ENCODE peak calls at places on chromosomes 11 and 22, in ten cellular contexts. E is colonic mucosa, K is A673, U is hepatocyte, J is esophagus squamous epithelium, V is Caco-2, P is tibial artery, C is IMR-90, F is Peyer's patch, G is cardiac muscle cell. D is an unnamed sample.

GRCh38 chr11:8726395-8726794 is 43.8 kb downstream of the RPL27A start:
- DNase-seq in J (no peak), C (no peak), V (no peak), F (no peak), U (no peak), P (no peak), E (no peak), G (no peak), K (no peak), D (no peak)

GRCh38 chr11:45745065-45745811 is 59.7 kb upstream of the SLC35C1 start:
- DNase-seq in E (no peak), G (peak; percentile 46), K (peak; percentile 70), P (peak; percentile 92), F (no peak), V (no peak), U (no peak), C (no peak), J (no peak), D (no peak)

GRCh38 chr11:62921201-62921572 is at the start of gene CHRM1:
- DNase-seq in G (no peak), K (peak; percentile 48), V (no peak), U (no peak), C (no peak), F (no peak), P (no peak), E (peak; percentile 50), J (no peak), D (no peak)

GRCh38 chr11:72681226-72682153 is 7.3 kb upstream of the PDE2A start:
- DNase-seq in J (no peak), E (no peak), K (no peak), G (no peak), F (no peak), V (no peak), P (no peak), U (no peak), C (no peak), D (no peak)

GRCh38 chr22:43253839-43254238 is 66.9 kb upstream of the TTLL12 start:
- DNase-seq in F (no peak), P (no peak), U (no peak), V (no peak), E (no peak), J (no peak), C (no peak), G (no peak), K (no peak), D (no peak)

GRCh38 chr11:117985953-117986887 is at the start of gene IL10RA:
- DNase-seq in P (peak; percentile 87), J (peak; percentile 41), F (peak; percentile 95), C (peak; percentile 20), G (peak; percentile 85), U (peak; percentile 91), E (peak; percentile 90), V (peak; percentile 95), K (peak; percentile 59), D (peak; percentile 81)

GRCh38 chr11:90178751-90179150 is 44.1 kb downstream of the CHORDC1 start:
- DNase-seq in P (no peak), U (peak; percentile 19), K (no peak), E (no peak), F (no peak), J (no peak), C (no peak), V (peak; percentile 52), G (no peak), D (no peak)

GRCh38 chr22:29636751-29637150 is 33.3 kb downstream of the NF2 start:
- DNase-seq in V (no peak), G (no peak), J (no peak), K (no peak), E (no peak), U (no peak), P (no peak), C (no peak), F (no peak), D (no peak)

GRCh38 chr11:11786771-11787170 is 55.0 kb upstream of the USP47 start:
- DNase-seq in C (peak; percentile 40), G (peak; percentile 15), J (no peak), V (peak; percentile 23), E (no peak), P (no peak), K (peak; percentile 22), U (peak; percentile 25), F (no peak), D (no peak)

GRCh38 chr11:108221981-108222685 is at the start of gene NPAT:
- DNase-seq in P (peak; percentile 70), G (no peak), E (peak; percentile 24), J (no peak), K (no peak), F (no peak), V (no peak), U (no peak), C (no peak), D (no peak)

GRCh38 chr22:23376256-23376655 is 195.9 kb downstream of the BCR start:
- DNase-seq in F (peak; percentile 77), G (no peak), U (peak; percentile 16), K (peak; percentile 68), V (peak; percentile 28), P (no peak), J (no peak), E (peak; percentile 59), C (no peak), D (no peak)

GRCh38 chr11:61657566-61657965 is 22.6 kb upstream of the DAGLA start:
- DNase-seq in C (no peak), P (no peak), F (no peak), J (no peak), G (no peak), E (no peak), U (no peak), K (no peak), V (no peak), D (no peak)

GRCh38 chr11:10480026-10480425 is 25.0 kb downstream of the AMPD3 start:
- DNase-seq in U (no peak), G (no peak), V (no peak), E (no peak), K (no peak), P (peak; percentile 35), J (no peak), F (peak; percentile 46), C (no peak), D (no peak)

GRCh38 chr11:58567889-58568512 is 7.7 kb downstream of the LPXN start:
- DNase-seq in F (peak; percentile 87), P (no peak), J (no peak), U (peak; percentile 73), C (peak; percentile 54), E (peak; percentile 66), G (peak; percentile 75), K (peak; percentile 83), V (peak; percentile 73), D (peak; percentile 47)

GRCh38 chr11:28877366-28877765 is 769.2 kb downstream of the METTL15 start:
- DNase-seq in V (no peak), J (no peak), F (no peak), G (no peak), C (no peak), P (no peak), E (no peak), K (no peak), U (no peak), D (no peak)

GRCh38 chr11:9231848-9232177 is 33.3 kb downstream of the DENND5A start:
- DNase-seq in U (no peak), P (no peak), J (no peak), V (no peak), C (peak; percentile 72), K (no peak), E (no peak), G (no peak), F (no peak), D (no peak)

GRCh38 chr11:121035823-121036222 is 11.9 kb downstream of the TBCEL start:
- DNase-seq in P (no peak), E (no peak), V (no peak), C (no peak), K (no peak), F (no peak), G (no peak), J (no peak), U (no peak), D (no peak)

GRCh38 chr11:115678942-115679341 is 174.7 kb upstream of the CADM1 start:
- DNase-seq in J (no peak), E (peak; percentile 60), F (peak; percentile 57), C (no peak), P (no peak), V (peak; percentile 62), K (no peak), U (peak; percentile 39), G (peak; percentile 74), D (no peak)
- TF ChIP-seq CTCF in J (no peak), E (peak; percentile 45), F (peak; percentile 12), C (no peak), P (no peak), V (peak; percentile 54), K (no peak), U (no peak), G (no peak), D (no peak)

GRCh38 chr11:126352934-126353801 is 2.3 kb upstream of the ST3GAL4 start:
- DNase-seq in U (no peak), J (no peak), E (no peak), P (no peak), G (no peak), V (no peak), F (no peak), K (peak; percentile 47), C (peak; percentile 75), D (no peak)
- H3K4me3 ChIP-seq in U (no peak overlapping the region), J (no peak overlapping the region), E (no peak overlapping the region), P (no peak overlapping the region), G (no peak overlapping the region), V (no peak overlapping the region), F (no peak overlapping the region), K (no peak overlapping the region), C (no peak overlapping the region), D (no peak overlapping the region)

DNA sequence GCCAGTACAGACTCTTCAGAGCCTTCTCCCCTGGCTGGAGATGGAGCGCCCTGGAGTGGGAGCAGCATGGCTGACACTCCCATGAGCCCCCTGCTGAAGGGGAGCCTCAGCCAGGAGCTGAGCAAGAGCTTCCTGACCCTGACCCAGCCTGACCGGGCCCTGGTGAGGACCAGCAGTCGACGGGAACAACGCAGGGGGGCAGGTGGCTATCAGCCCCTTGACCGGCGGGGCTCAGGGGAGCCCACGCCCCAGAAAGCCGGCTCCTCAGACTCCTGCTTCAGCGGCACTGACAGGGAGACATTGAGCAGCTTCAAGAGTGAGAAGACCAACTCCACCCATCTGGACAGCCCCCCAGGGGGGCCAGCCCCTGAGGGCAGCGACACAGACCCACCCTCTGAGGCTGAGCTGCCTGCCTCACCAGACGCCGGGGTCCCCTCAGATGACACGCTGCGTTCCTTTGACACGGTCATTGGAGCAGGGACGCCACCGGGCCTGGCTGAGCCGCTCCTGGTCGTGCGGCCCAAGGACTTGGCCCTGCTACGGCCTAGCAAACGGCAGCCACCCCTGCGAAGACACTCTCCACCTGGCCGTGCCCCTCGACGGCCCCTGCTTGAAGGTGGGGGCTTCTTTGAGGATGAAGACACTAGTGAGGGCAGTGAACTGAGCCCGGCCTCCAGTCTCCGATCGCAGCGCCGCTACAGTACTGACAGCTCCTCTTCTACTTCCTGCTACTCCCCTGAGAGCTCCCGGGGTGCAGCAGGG is 2.6 kb downstream of the PCNX3 start:
- DNase-seq in J (no peak), P (peak; percentile 64), F (no peak), K (no peak), C (no peak), E (no peak), V (no peak), G (no peak), U (no peak), D (no peak)
- H3K36me3 ChIP-seq in J (peaks cover 41% of the 10 kb centered on the region), P (peaks cover 57% of the 10 kb centered on the region), F (no peaks in the 10 kb centered on the region), K (peaks cover 38% of the 10 kb centered on the region), C (peaks cover 45% of the 10 kb centered on the region), E (peaks cover 14% of the 10 kb centered on the region), V (peaks cover 4% of the 10 kb centered on the region), G (peaks cover 11% of the 10 kb centered on the region), U (no peaks in the 10 kb centered on the region), D (peaks cover 46% of the 10 kb centered on the region)

GRCh38 chr11:4202749-4203148 is 108.2 kb downstream of the RRM1 start:
- DNase-seq in V (no peak), P (no peak), E (no peak), F (no peak), U (no peak), G (no peak), K (no peak), C (no peak), J (no peak), D (no peak)

GRCh38 chr11:4203603-4204360 is 109.2 kb downstream of the RRM1 start:
- DNase-seq in V (no peak), E (no peak), C (no peak), F (no peak), P (no peak), G (peak; percentile 30), U (no peak), K (no peak), J (no peak), D (no peak)
- TF ChIP-seq CTCF in V (peak; percentile 24), E (no peak), C (no peak), F (no peak), P (no peak), G (no peak), U (peak; percentile 17), K (no peak), J (no peak), D (no peak)